ENCODE peak calls at places on chromosome 16, in nine cellular contexts. P is H1; C is body of pancreas; R is IMR-90; K is endodermal cell; S is thoracic aorta; Q is CD4-positive, CD25-positive, alpha-beta regulatory T cell; F is CD4-positive, alpha-beta memory T cell; B is CD4-positive, alpha-beta T cell. X is an unnamed sample.

GRCh38 chr16:49455991-49456745 is 82.6 kb downstream of the C16orf78 start:
- DNase-seq in P (no peak), C (no peak), R (no peak), K (peak; percentile 38), S (no peak), Q (no peak), F (no peak), B (peak; percentile 11), X (no peak)

GRCh38 chr16:55225972-55226542 is 97.9 kb upstream of the IRX6 start:
- DNase-seq in P (no peak), C (no peak), R (no peak), K (no peak), S (no peak), Q (no peak), F (no peak), B (no peak), X (no peak)

GRCh38 chr16:49734330-49734729 is 121.6 kb downstream of the ZNF423 start:
- DNase-seq in P (no peak), C (no peak), R (no peak), K (no peak), S (no peak), Q (no peak), F (no peak), B (no peak), X (no peak)

GRCh38 chr16:78484509-78485058 is 385.1 kb downstream of the WWOX start:
- DNase-seq in P (no peak), C (no peak), R (no peak), K (no peak), S (no peak), Q (no peak), F (no peak), B (no peak), X (no peak)

GRCh38 chr16:75535901-75536300 is at the start of gene CHST5:
- DNase-seq in P (no peak), C (no peak), R (no peak), K (no peak), S (no peak), Q (no peak), F (no peak), B (no peak), X (no peak)

GRCh38 chr16:85401917-85402766 is 211.0 kb upstream of the GSE1 start:
- DNase-seq in P (peak; percentile 44), C (peak; percentile 9), R (no peak), K (peak; percentile 50), S (no peak), Q (no peak), F (no peak), B (peak; percentile 17), X (no peak)

GRCh38 chr16:52618753-52619497 is 72.0 kb upstream of the TOX3 start:
- DNase-seq in P (no peak), C (no peak), R (no peak), K (no peak), S (no peak), Q (no peak), F (no peak), B (no peak), X (no peak)

GRCh38 chr16:1766701-1767100 is 4.6 kb downstream of the NME3 start:
- DNase-seq in P (no peak), C (no peak), R (no peak), K (no peak), S (no peak), Q (no peak), F (no peak), B (no peak), X (no peak)

GRCh38 chr16:87295259-87295658 is 21.9 kb downstream of the C16orf95 start:
- DNase-seq in P (no peak), C (no peak), R (no peak), K (no peak), S (no peak), Q (peak; percentile 16), F (peak; percentile 17), B (no peak), X (peak; percentile 56)

GRCh38 chr16:60304725-60305124 is 1570.6 kb upstream of the GOT2 start:
- DNase-seq in P (no peak), C (no peak), R (no peak), K (no peak), S (no peak), Q (no peak), F (no peak), B (no peak), X (no peak)

GRCh38 chr16:60304078-60304477 is 1570.0 kb upstream of the GOT2 start:
- DNase-seq in P (no peak), C (no peak), R (no peak), K (no peak), S (no peak), Q (no peak), F (no peak), B (no peak), X (no peak)

GRCh38 chr16:60295451-60295850 is 1561.3 kb upstream of the GOT2 start:
- DNase-seq in P (no peak), C (no peak), R (no peak), K (no peak), S (no peak), Q (no peak), F (no peak), B (no peak), X (peak; percentile 66)

DNA sequence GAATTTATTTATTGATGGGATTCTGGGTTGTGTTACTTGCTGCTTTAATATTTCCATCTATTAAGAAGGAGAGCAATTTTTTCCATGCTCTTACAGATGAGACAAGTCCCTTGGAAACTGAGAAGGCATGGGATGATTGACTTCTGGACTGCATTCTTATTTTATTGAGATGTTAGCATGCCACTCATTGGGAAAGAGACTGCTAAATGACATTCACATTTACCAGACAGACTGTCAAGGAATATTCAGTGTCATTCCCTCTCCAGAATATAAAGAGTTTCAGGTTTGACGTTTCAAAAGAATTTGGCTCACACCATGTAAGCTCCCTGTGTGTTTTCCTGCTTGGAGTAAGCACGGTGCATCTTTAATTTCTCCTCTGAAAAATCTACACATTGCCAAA is 1565.2 kb upstream of the GOT2 start:
- DNase-seq in P (no peak), C (no peak), R (no peak), K (no peak), S (no peak), Q (no peak), F (no peak), B (no peak), X (no peak)
- H3K9me3 ChIP-seq in P (no peaks in the 10 kb centered on the region), C (no peaks in the 10 kb centered on the region), R (peaks cover 3% of the 10 kb centered on the region), K (no peaks in the 10 kb centered on the region), S (no peaks in the 10 kb centered on the region), Q (no peaks in the 10 kb centered on the region), F (no peaks in the 10 kb centered on the region), B (peaks cover 7% of the 10 kb centered on the region), X (no peaks in the 10 kb centered on the region)

GRCh38 chr16:31676731-31677130 is 149.0 kb downstream of the AHSP start:
- DNase-seq in P (no peak), C (no peak), R (no peak), K (no peak), S (no peak), Q (no peak), F (no peak), B (no peak), X (no peak)
- H3K9me3 ChIP-seq in P (peaks cover 64% of the 10 kb centered on the region), C (no peaks in the 10 kb centered on the region), R (no peaks in the 10 kb centered on the region), K (peaks cover 28% of the 10 kb centered on the region), S (no peaks in the 10 kb centered on the region), Q (no peaks in the 10 kb centered on the region), F (no peaks in the 10 kb centered on the region), B (no peaks in the 10 kb centered on the region), X (no peaks in the 10 kb centered on the region)

DNA sequence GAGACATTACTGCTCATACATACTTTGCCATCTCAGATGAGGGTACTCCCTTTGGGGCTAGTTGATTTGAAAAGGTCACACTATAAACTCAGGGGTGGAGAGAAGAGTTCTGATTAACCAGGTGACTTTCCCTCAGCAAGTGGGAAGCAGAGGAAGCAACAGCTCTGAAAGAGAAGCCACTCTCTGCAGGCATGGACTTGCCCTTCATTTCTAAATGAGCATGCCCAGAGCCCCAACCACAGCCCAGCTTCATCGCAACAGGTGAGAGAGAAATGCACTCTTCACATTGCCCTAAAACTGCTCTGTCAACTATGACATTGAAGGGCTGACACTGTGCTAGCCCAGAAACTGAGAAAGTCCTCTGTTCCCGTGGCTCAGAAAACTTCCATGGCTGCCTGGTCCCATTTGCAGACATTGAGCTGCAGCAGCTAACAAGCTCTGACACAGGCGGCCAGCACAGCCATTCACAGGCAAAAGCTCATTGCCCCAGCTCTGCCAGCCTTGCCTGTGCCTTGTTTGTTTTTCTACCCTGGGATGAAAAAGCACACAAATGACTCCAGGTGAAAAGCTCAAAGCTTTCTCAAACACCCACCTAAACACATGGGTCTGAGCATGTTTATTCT is 419.8 kb upstream of the DYNLRB2 start:
- DNase-seq in P (no peak), C (no peak), R (no peak), K (no peak), S (no peak), Q (no peak), F (no peak), B (no peak), X (peak; percentile 58)
- H3K9me3 ChIP-seq in P (no peaks in the 10 kb centered on the region), C (no peaks in the 10 kb centered on the region), R (no peaks in the 10 kb centered on the region), K (peaks cover 20% of the 10 kb centered on the region), S (no peaks in the 10 kb centered on the region), Q (no peaks in the 10 kb centered on the region), F (no peaks in the 10 kb centered on the region), B (no peaks in the 10 kb centered on the region), X (no peaks in the 10 kb centered on the region)

GRCh38 chr16:35687781-35688180 is 2228.4 kb downstream of the TP53TG3F start:
- DNase-seq in P (no peak), C (no peak), R (no peak), K (no peak), S (no peak), Q (no peak), F (no peak), B (no peak), X (no peak)

GRCh38 chr16:35691057-35691456 is 2231.6 kb downstream of the TP53TG3F start:
- DNase-seq in P (no peak), C (no peak), R (no peak), K (no peak), S (no peak), Q (no peak), F (no peak), B (no peak), X (no peak)

GRCh38 chr16:35689764-35690163 is 2230.4 kb downstream of the TP53TG3F start:
- DNase-seq in P (no peak), C (no peak), R (no peak), K (no peak), S (no peak), Q (no peak), F (no peak), B (no peak), X (no peak)

GRCh38 chr16:35690413-35690812 is 2231.0 kb downstream of the TP53TG3F start:
- DNase-seq in P (no peak), C (no peak), R (no peak), K (no peak), S (no peak), Q (no peak), F (no peak), B (no peak), X (no peak)

DNA sequence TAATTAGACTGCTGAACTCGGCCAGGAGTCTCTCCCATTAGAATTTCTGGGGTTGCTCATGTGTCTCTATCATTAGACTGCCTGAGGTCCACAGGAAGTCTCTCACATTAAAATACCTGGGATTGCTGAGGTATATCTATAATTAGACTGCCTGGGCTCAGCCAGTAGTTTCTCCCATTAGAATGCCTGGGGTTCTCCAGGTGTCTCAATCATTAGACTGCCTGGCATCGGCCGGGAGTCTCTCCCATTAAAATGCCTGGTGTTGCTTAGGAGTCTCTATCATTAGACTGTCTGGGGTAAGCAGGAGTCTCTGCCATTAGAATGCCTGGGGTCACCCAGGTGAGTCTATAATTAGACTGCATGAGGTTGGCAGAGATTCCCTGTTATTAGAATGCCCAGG is 2233.4 kb downstream of the TP53TG3F start:
- DNase-seq in P (no peak), C (no peak), R (no peak), K (no peak), S (no peak), Q (no peak), F (no peak), B (no peak), X (no peak)
- H3K9me3 ChIP-seq in P (peaks cover 97% of the 10 kb centered on the region), C (no peaks in the 10 kb centered on the region), R (peaks cover 9% of the 10 kb centered on the region), K (peaks cover 87% of the 10 kb centered on the region), S (peaks cover 7% of the 10 kb centered on the region), Q (peaks cover 15% of the 10 kb centered on the region), F (no peaks in the 10 kb centered on the region), B (peaks cover 54% of the 10 kb centered on the region), X (peaks cover 35% of the 10 kb centered on the region)

GRCh38 chr16:35255186-35255803 is 1795.9 kb downstream of the TP53TG3F start:
- DNase-seq in P (no peak), C (no peak), R (no peak), K (no peak), S (no peak), Q (no peak), F (no peak), B (no peak), X (no peak)
- H3K9me3 ChIP-seq in P (peaks cover 55% of the 10 kb centered on the region), C (no peaks in the 10 kb centered on the region), R (peaks cover 20% of the 10 kb centered on the region), K (peaks cover 57% of the 10 kb centered on the region), S (no peaks in the 10 kb centered on the region), Q (peaks cover 4% of the 10 kb centered on the region), F (no peaks in the 10 kb centered on the region), B (peaks cover 4% of the 10 kb centered on the region), X (peaks cover 6% of the 10 kb centered on the region)

X was measured in mammary epithelial cell.